ENCODE peak calls at places on chromosomes 11 and 22, in five cellular contexts. R, C, B, Y and Q are unnamed samples.

GRCh38 chr11:74138572-74138971 is 32.2 kb downstream of the C2CD3 start:
- DNase-seq in R (peak), C (peak), B (peak), Y (no peak), Q (no peak)

GRCh38 chr22:26453812-26454500 is 24.9 kb downstream of the ASPHD2 start:
- DNase-seq in R (no peak), C (no peak), B (no peak), Y (no peak), Q (no peak)

GRCh38 chr11:79059171-79059570 is 381.7 kb downstream of the TENM4 start:
- DNase-seq in R (no peak), C (no peak), B (no peak), Y (no peak), Q (no peak)

GRCh38 chr11:12005476-12005875 is 3.0 kb downstream of the DKK3 start:
- DNase-seq in R (no peak), C (peak), B (no peak), Y (no peak), Q (no peak)

GRCh38 chr22:44998296-44998695 is 11.5 kb downstream of the PHF21B start:
- DNase-seq in R (no peak), C (no peak), B (no peak), Y (no peak), Q (no peak)

GRCh38 chr11:8913961-8914660 is 3.1 kb downstream of the AKIP1 start:
- DNase-seq in R (no peak), C (peak), B (peak), Y (peak), Q (no peak)

GRCh38 chr22:20881231-20881630 is 22.4 kb downstream of the SNAP29 start:
- DNase-seq in R (no peak), C (no peak), B (no peak), Y (no peak), Q (no peak)

GRCh38 chr11:120034881-120035620 is 102.9 kb downstream of the TRIM29 start:
- DNase-seq in R (no peak), C (no peak), B (no peak), Y (no peak), Q (no peak)

GRCh38 chr11:104163100-104164027 is 583 bp downstream of the PDGFD start:
- DNase-seq in R (no peak), C (peak), B (no peak), Y (peak), Q (no peak)

GRCh38 chr22:46682011-46682731 is 55.9 kb downstream of the CERK start:
- DNase-seq in R (no peak), C (no peak), B (no peak), Y (no peak), Q (no peak)

GRCh38 chr22:28025866-28026575 is 107.0 kb upstream of the PITPNB start:
- DNase-seq in R (no peak), C (no peak), B (no peak), Y (no peak), Q (no peak)

GRCh38 chr22:49659924-49660315 is 167.8 kb downstream of the BRD1 start:
- DNase-seq in R (no peak), C (no peak), B (no peak), Y (no peak), Q (no peak)

GRCh38 chr11:78690588-78690987 is 115.9 kb upstream of the NARS2 start:
- DNase-seq in R (no peak), C (no peak), B (no peak), Y (no peak), Q (no peak)

GRCh38 chr11:20397281-20397680 is 9.8 kb downstream of the PRMT3 start:
- DNase-seq in R (no peak), C (peak), B (peak), Y (no peak), Q (no peak)

GRCh38 chr11:125141686-125142535 is 22.6 kb upstream of the PKNOX2 start:
- DNase-seq in R (peak), C (peak), B (peak), Y (no peak), Q (no peak)

GRCh38 chr11:1952806-1953482 is 5.8 kb downstream of the MRPL23 start:
- DNase-seq in R (no peak), C (no peak), B (no peak), Y (no peak), Q (peak)

GRCh38 chr22:39175127-39176066 is 22.9 kb upstream of the CBX7 start:
- DNase-seq in R (no peak), C (peak), B (no peak), Y (no peak), Q (no peak)

GRCh38 chr22:46905834-46906233 is 143.4 kb downstream of the TBC1D22A start:
- DNase-seq in R (no peak), C (no peak), B (no peak), Y (no peak), Q (no peak)

GRCh38 chr11:29328961-29329441 is 687.8 kb downstream of the KCNA4 start:
- DNase-seq in R (no peak), C (peak), B (peak), Y (no peak), Q (no peak)

GRCh38 chr22:36267058-36267457 is 14.1 kb downstream of the APOL1 start:
- DNase-seq in R (no peak), C (no peak), B (no peak), Y (no peak), Q (no peak)

GRCh38 chr22:46976598-46976997 is 214.1 kb downstream of the TBC1D22A start:
- DNase-seq in R (no peak), C (no peak), B (no peak), Y (no peak), Q (peak)

GRCh38 chr11:82494988-82495432 is 238.7 kb downstream of the FAM181B start:
- DNase-seq in R (no peak), C (no peak), B (no peak), Y (no peak), Q (no peak)

GRCh38 chr11:27703453-27703852 is 3.2 kb upstream of the BDNF start:
- DNase-seq in R (no peak), C (peak), B (peak), Y (no peak), Q (no peak)

GRCh38 chr22:50403701-50404101 is 60.6 kb downstream of the PPP6R2 start:
- DNase-seq in R (peak), C (peak), B (no peak), Y (peak), Q (peak)

GRCh38 chr11:95089620-95090542 is at the start of gene ENDOD1:
- DNase-seq in R (peak), C (peak), B (peak), Y (peak), Q (peak)

GRCh38 chr22:27045103-27045940 is 387.9 kb downstream of the MIAT start:
- DNase-seq in R (no peak), C (peak), B (peak), Y (no peak), Q (no peak)

GRCh38 chr11:61893981-61894380 is 2.6 kb upstream of the FADS3 start:
- DNase-seq in R (no peak), C (peak), B (peak), Y (no peak), Q (no peak)

GRCh38 chr22:20852076-20852475 is 6.5 kb downstream of the PI4KA start:
- DNase-seq in R (no peak), C (no peak), B (no peak), Y (no peak), Q (no peak)

GRCh38 chr22:32037236-32037635 is 5.8 kb upstream of the SLC5A1 start:
- DNase-seq in R (no peak), C (no peak), B (no peak), Y (no peak), Q (no peak)

GRCh38 chr11:62137276-62137861 is 13.6 kb downstream of the INCENP start:
- DNase-seq in R (no peak), C (no peak), B (no peak), Y (no peak), Q (no peak)

GRCh38 chr11:9095421-9095820 is 4.0 kb upstream of the SCUBE2 start:
- DNase-seq in R (no peak), C (no peak), B (no peak), Y (no peak), Q (no peak)

GRCh38 chr22:45717787-45718186 is 46.2 kb downstream of the ATXN10 start:
- DNase-seq in R (no peak), C (peak), B (no peak), Y (no peak), Q (no peak)

GRCh38 chr11:69337211-69337721 is 43.3 kb downstream of the MYEOV start:
- DNase-seq in R (no peak), C (no peak), B (peak), Y (no peak), Q (no peak)

GRCh38 chr11:72373163-72373562 is 61.2 kb downstream of the CLPB start:
- DNase-seq in R (no peak), C (no peak), B (no peak), Y (no peak), Q (no peak)

GRCh38 chr22:44748524-44748923 is 3.9 kb upstream of the ARHGAP8 start:
- DNase-seq in R (no peak), C (no peak), B (no peak), Y (no peak), Q (no peak)

GRCh38 chr11:27194976-27195375 is 154.4 kb downstream of the BBOX1 start:
- DNase-seq in R (no peak), C (no peak), B (no peak), Y (no peak), Q (no peak)

GRCh38 chr11:45209904-45210699 is 63.7 kb downstream of the PRDM11 start:
- DNase-seq in R (peak), C (peak), B (peak), Y (peak), Q (peak)

GRCh38 chr11:76376746-76377558 is 4.0 kb downstream of the THAP12 start:
- DNase-seq in R (no peak), C (no peak), B (no peak), Y (no peak), Q (no peak)

GRCh38 chr11:76382209-76382608 is 1.1 kb downstream of the GVQW3 start:
- DNase-seq in R (no peak), C (no peak), B (no peak), Y (no peak), Q (no peak)

GRCh38 chr11:76379811-76380160 is 1.1 kb downstream of the THAP12 start:
- DNase-seq in R (no peak), C (no peak), B (no peak), Y (no peak), Q (no peak)

GRCh38 chr11:76380161-76380976 is 563 bp downstream of the THAP12 start:
- DNase-seq in R (no peak), C (peak), B (peak), Y (peak), Q (peak)

DNA sequence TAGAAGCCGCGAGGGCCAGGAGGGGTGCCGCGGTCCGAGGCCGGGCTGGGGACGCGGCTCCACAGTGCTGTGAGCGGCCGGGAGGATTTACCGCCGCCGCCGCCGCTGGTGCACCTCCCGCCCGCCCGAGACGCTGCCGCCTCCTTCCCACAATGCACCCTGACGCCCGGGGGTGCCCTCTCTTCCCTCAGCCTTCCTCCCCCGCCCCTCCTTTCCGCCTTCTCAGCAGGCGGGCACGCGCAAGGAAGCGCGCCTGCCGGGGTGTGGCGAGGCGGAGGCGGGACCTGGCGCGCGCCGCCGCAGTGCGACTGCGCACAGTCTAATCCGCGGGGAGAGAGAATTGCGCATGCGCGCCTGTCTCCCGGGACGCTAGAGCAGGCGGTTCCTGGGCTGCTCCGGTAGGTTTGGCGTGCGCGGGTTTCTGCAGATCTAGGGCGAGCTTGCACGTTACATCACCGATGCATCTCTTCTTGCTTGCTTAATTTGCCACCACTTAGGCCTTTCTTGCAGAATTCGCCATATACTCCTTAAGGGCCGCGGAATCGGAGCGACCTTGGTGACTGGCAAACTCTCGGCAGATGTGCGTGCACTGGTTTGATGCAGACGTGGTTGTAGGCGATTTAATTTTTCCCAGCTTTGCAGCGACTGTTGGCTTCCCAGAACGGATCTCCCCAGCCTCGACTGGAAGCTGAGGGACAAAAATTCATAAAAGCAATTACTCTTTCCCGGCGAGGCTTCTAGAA is at the start of the genes GVQW3 and THAP12:
- DNase-seq in R (peak), C (peak), B (peak), Y (peak), Q (peak)
- TF ChIP-seq CTCF in R (peak), C (no peak), B (peak), Y (no peak), Q (no peak)

DNA sequence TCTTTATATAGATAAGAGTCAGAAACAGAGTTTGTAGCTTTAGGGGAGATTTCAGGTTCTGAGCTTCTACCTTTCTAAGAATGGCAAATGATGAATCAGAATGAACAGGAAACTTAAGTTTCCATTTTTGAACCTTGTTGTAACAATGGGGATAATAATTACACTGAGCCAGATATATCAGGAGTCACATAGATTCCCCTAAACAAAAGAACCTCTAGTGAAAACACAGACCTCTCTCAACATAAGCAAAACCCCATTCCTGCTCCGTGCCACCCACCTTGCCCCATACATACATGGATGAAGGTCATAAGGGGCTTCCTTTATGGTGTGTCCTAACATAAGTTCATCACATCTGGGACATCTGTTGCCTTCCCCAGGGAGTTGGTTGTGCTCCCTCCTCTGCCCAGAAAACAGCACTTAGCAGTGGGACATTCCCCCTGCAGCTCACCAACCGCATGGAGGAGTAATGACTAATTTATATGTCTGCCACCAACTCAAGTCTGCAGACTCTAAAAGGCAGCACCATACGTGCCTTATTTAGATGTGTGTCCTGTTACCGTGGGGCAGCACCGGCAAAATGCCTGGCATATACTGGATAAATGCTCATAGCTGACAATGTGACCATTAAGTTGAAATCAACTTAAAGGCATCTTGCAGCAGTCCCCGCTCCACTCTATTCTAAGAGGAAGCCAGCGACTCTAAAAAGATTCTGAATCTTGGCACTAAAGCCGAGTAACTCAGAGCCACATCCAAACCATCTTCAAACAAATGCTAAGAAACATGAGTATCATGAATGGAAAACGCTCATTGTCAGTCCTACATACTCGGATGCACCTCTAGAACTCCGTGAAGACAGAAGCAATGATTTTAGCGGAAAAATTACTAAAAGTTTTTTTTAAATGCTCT is 7.9 kb downstream of the JAML start:
- DNase-seq in R (no peak), C (no peak), B (no peak), Y (no peak), Q (no peak)
- H3K4me3 ChIP-seq in R (no peak), C (no peak), B (no peak), Y (no peak), Q (no peak)

DNA sequence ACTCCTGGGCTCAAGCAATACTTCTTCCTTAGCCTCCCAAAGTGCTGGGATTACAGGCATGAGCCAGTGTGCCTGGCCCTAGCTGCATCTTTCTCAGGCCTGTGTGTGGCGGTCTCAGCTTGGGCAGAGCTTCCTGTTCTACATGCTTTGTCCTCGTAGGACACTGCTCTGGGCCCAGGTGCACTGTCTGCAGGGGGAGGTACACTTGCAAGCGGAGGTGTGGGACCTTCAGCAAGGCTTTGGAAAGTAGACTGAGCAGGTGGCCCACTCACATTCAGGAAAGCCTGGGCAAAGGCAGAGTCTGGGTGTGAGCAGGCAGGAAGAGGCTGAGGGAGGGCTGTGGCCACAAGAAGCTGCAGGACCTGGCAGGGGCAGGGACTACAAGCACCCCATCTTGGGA is 33.6 kb upstream of the SUSD2 start:
- DNase-seq in R (no peak), C (no peak), B (no peak), Y (no peak), Q (no peak)
- H3K27ac ChIP-seq in R (peak), C (peak), B (no peak), Y (peak), Q (peak)

DNA sequence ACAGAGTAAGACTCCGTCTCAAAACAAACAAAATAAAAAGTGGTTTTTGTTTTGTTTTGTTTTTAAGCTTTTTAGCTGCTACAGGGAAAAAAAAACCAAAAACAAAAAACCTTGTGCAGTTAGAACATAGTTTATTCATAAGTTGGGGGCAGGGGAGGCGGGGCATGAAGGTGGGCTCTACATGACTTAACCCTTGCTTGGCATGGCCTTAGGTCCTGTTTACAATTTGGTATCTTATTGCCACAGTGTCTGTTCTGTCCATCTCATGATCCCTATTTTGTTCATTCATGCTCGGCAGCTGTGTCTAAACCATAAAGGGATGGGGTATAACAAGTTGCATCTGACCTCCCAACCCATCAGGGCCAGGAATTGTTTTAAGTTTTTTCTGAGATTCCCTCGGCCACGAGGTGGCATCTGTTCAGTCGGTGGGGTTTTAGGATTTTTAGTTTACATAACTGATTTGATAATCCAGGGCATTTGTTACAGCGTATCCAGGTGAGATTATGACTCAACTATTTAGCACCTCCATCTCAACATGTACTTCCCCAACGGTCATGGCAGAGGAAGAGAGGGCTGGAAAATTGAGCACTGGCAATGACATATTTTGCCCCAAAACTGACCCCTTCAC is 6.9 kb downstream of the AP5B1 start:
- DNase-seq in R (no peak), C (no peak), B (no peak), Y (no peak), Q (peak)
- TF ChIP-seq CTCF in R (no peak), C (peak), B (peak), Y (peak), Q (no peak)

DNA sequence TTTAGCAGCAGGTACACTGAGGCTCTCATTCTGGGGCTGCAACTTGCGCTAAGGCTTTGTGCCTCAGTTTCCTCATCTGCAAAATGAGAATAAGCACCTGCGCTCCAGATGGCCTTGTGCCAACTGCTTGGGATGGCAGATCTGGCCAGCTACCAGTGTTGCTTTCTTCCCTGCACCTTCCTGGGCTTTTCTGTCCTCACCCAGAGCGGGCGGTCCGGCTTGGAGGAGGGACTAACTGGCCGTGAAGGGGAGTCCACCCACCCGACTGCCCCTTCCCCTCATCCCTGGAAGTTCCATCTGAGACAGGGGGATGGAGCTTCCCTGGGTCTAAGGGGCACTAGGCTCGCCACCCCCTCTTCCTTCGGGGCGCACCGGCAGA is 3.5 kb downstream of the SLC16A8 start:
- DNase-seq in R (no peak), C (no peak), B (no peak), Y (no peak), Q (no peak)
- H3K4me3 ChIP-seq in R (no peak), C (no peak), B (no peak), Y (peak), Q (peak)